ENCODE peak calls at places on chromosomes 2 and 18, in five cellular contexts. Y is GM23338, T is BJ, O is spleen, S is aorta. I is an unnamed sample.

GRCh38 chr2:22879009-22879863 is 505.7 kb upstream of the KLHL29 start:
- DNase-seq in Y (no peak), T (no peak), O (no peak), S (no peak), I (no peak)

GRCh38 chr18:42486296-42486695 is 531.3 kb downstream of the PIK3C3 start:
- DNase-seq in Y (no peak), T (no peak), O (no peak), S (no peak), I (no peak)

GRCh38 chr2:54760310-54760709 is 36.8 kb downstream of the EML6 start:
- DNase-seq in Y (no peak), T (no peak), O (no peak), S (no peak), I (no peak)

GRCh38 chr18:36993068-36993467 is 164.1 kb downstream of the KIAA1328 start:
- DNase-seq in Y (no peak), T (peak; percentile 16), O (no peak), S (no peak), I (peak; percentile 1)

GRCh38 chr2:10549621-10550020 is 101.5 kb upstream of the ODC1 start:
- DNase-seq in Y (no peak), T (no peak), O (no peak), S (peak; percentile 53), I (no peak)

GRCh38 chr2:222297600-222297935 is 1.2 kb downstream of the PAX3 start:
- DNase-seq in Y (peak; percentile 51), T (no peak), O (peak; percentile 56), S (no peak), I (no peak)

GRCh38 chr18:46761054-46761769 is 4.4 kb upstream of the ST8SIA5 start:
- DNase-seq in Y (no peak), T (no peak), O (no peak), S (no peak), I (no peak)

GRCh38 chr2:191888400-191889166 is 41.7 kb upstream of the CAVIN2 start:
- DNase-seq in Y (no peak), T (no peak), O (no peak), S (no peak), I (no peak)

GRCh38 chr2:113196839-113197238 is 23.1 kb downstream of the PSD4 start:
- DNase-seq in Y (no peak), T (no peak), O (peak; percentile 53), S (peak; percentile 35), I (no peak)

GRCh38 chr2:30860003-30860402 is 52.8 kb upstream of the CAPN13 start:
- DNase-seq in Y (no peak), T (no peak), O (no peak), S (no peak), I (no peak)

GRCh38 chr18:48827321-48828200 is 123.2 kb downstream of the SMAD7 start:
- DNase-seq in Y (peak; percentile 76), T (peak; percentile 74), O (peak; percentile 55), S (peak; percentile 54), I (no peak)

GRCh38 chr2:110677080-110677479 is 783 bp downstream of the BUB1 start:
- DNase-seq in Y (no peak), T (no peak), O (no peak), S (no peak), I (no peak)

GRCh38 chr2:42009657-42010580 is 37.9 kb upstream of the PKDCC start:
- DNase-seq in Y (no peak), T (no peak), O (no peak), S (no peak), I (no peak)

GRCh38 chr2:115757286-115757685 is 1314.8 kb downstream of the DPP10 start:
- DNase-seq in Y (no peak), T (no peak), O (no peak), S (no peak), I (no peak)

GRCh38 chr18:55775972-55776371 is 188.0 kb upstream of the TCF4 start:
- DNase-seq in Y (no peak), T (no peak), O (no peak), S (no peak), I (no peak)

GRCh38 chr2:216606551-216607527 is 26.4 kb upstream of the IGFBP2 start:
- DNase-seq in Y (peak; percentile 84), T (no peak), O (peak; percentile 82), S (no peak), I (no peak)

GRCh38 chr2:101533611-101534601 is 59.0 kb upstream of the RFX8 start:
- DNase-seq in Y (peak; percentile 63), T (no peak), O (no peak), S (no peak), I (no peak)

GRCh38 chr2:86143926-86144685 is 38.1 kb downstream of the PTCD3 start:
- DNase-seq in Y (no peak), T (no peak), O (no peak), S (no peak), I (no peak)

GRCh38 chr2:60621688-60622429 is 68.4 kb upstream of the BCL11A start:
- DNase-seq in Y (no peak), T (no peak), O (no peak), S (no peak), I (no peak)

GRCh38 chr2:692767-693166 is 15.6 kb upstream of the TMEM18 start:
- DNase-seq in Y (no peak), T (no peak), O (no peak), S (no peak), I (no peak)

GRCh38 chr2:204473224-204473623 is 72.1 kb upstream of the PARD3B start:
- DNase-seq in Y (no peak), T (no peak), O (no peak), S (no peak), I (no peak)

GRCh38 chr18:75016025-75016717 is 192.8 kb downstream of the PTGR3 start:
- DNase-seq in Y (no peak), T (no peak), O (no peak), S (no peak), I (no peak)

GRCh38 chr2:234953116-234954031 is 1.6 kb downstream of the SH3BP4 start:
- DNase-seq in Y (peak; percentile 23), T (no peak), O (peak; percentile 47), S (no peak), I (no peak)

GRCh38 chr2:51293566-51294200 is 261.8 kb upstream of the NRXN1 start:
- DNase-seq in Y (no peak), T (no peak), O (no peak), S (no peak), I (no peak)

GRCh38 chr2:111950241-111950640 is 51.8 kb downstream of the MERTK start:
- DNase-seq in Y (no peak), T (no peak), O (no peak), S (no peak), I (no peak)

GRCh38 chr2:231985823-231986261 is 24.3 kb downstream of the DIS3L2 start:
- DNase-seq in Y (peak; percentile 73), T (no peak), O (no peak), S (no peak), I (no peak)

GRCh38 chr18:48862116-48862515 is 88.6 kb downstream of the SMAD7 start:
- DNase-seq in Y (no peak), T (no peak), O (peak; percentile 47), S (peak; percentile 70), I (no peak)

GRCh38 chr18:71040161-71040560 is 751.3 kb downstream of the SOCS6 start:
- DNase-seq in Y (no peak), T (no peak), O (no peak), S (no peak), I (no peak)

GRCh38 chr2:217947341-217948316 is 55.2 kb downstream of the TNS1 start:
- DNase-seq in Y (peak; percentile 82), T (no peak), O (peak; percentile 47), S (no peak), I (no peak)

GRCh38 chr2:109557309-109557708 is 56.5 kb downstream of the SEPTIN10 start:
- DNase-seq in Y (no peak), T (no peak), O (no peak), S (no peak), I (no peak)

GRCh38 chr2:161130354-161130753 is 29.9 kb upstream of the TANK start:
- DNase-seq in Y (no peak), T (no peak), O (no peak), S (no peak), I (no peak)

GRCh38 chr2:96291751-96292150 is 13.6 kb downstream of the SNRNP200 start:
- DNase-seq in Y (no peak), T (no peak), O (peak; percentile 59), S (no peak), I (no peak)
- H3K36me3 ChIP-seq in Y (peaks cover 91% of the 10 kb centered on the region), T (peaks cover 53% of the 10 kb centered on the region), O (peaks cover 100% of the 10 kb centered on the region), S (peaks cover 43% of the 10 kb centered on the region), I (peaks cover 6% of the 10 kb centered on the region)

GRCh38 chr2:75549401-75550253 is 11.1 kb downstream of the EVA1A start:
- DNase-seq in Y (no peak), T (no peak), O (no peak), S (no peak), I (no peak)

GRCh38 chr2:75545917-75546316 is 14.8 kb downstream of the EVA1A start:
- DNase-seq in Y (no peak), T (no peak), O (no peak), S (no peak), I (no peak)

GRCh38 chr2:75547345-75548035 is 13.2 kb downstream of the EVA1A start:
- DNase-seq in Y (no peak), T (no peak), O (no peak), S (no peak), I (no peak)

GRCh38 chr2:75545387-75545786 is 15.4 kb downstream of the EVA1A start:
- DNase-seq in Y (no peak), T (no peak), O (no peak), S (no peak), I (no peak)

DNA sequence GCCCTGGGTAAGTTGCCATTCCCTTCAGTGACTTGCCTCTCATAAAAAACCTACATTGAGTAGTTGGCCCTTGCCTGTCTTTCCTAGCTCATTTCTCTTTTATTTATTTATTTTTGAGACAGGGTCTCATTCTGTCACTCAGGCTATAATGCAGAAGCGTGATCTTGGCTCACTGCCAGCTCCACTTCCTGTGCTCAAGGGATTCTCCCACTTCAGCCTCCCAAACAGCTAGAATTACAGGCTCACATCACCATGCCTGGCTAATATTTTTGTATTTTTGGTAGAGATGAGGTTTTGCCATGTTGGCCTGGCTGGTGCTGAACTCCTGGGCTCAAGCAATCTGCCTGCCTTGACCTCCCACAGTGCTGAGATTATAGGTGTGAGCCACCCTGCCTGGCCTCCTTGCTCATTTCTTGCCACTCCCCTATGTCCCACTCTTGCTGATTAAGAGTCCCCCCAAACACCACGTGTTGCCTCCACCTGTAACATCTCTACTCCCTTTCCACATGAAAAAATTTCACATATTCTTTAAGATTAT is 12.6 kb downstream of the EVA1A start:
- DNase-seq in Y (no peak), T (no peak), O (no peak), S (no peak), I (no peak)
- H3K36me3 ChIP-seq in Y (no peaks in the 10 kb centered on the region), T (no peaks in the 10 kb centered on the region), O (no peaks in the 10 kb centered on the region), S (no peaks in the 10 kb centered on the region), I (peaks cover 6% of the 10 kb centered on the region)

GRCh38 chr2:121409388-121409787 is 121.3 kb upstream of the RNU4ATAC start:
- DNase-seq in Y (no peak), T (no peak), O (no peak), S (no peak), I (no peak)
- H3K36me3 ChIP-seq in Y (no peaks in the 10 kb centered on the region), T (peaks cover 8% of the 10 kb centered on the region), O (peaks cover 67% of the 10 kb centered on the region), S (peaks cover 8% of the 10 kb centered on the region), I (no peaks in the 10 kb centered on the region)

GRCh38 chr2:74221604-74222299 is 23.3 kb downstream of the MTHFD2 start:
- DNase-seq in Y (no peak), T (no peak), O (no peak), S (no peak), I (no peak)
- H3K36me3 ChIP-seq in Y (peaks cover 13% of the 10 kb centered on the region), T (peaks cover 2% of the 10 kb centered on the region), O (no peaks in the 10 kb centered on the region), S (no peaks in the 10 kb centered on the region), I (peaks cover 1% of the 10 kb centered on the region)